ENCODE peak calls at places on chromosome 21, in four cellular contexts. Z, Q, Y and T are unnamed samples.
A peak's percentile ranks its signal among the peaks of the same experiment; 100 is the strongest.

GRCh38 chr21:37742532-37742931 is 173.7 kb downstream of the KCNJ6 start:
- DNase-seq in Z (no peak), Q (no peak), Y (no peak), T (peak; percentile 4)

GRCh38 chr21:25273945-25274344 is 333.3 kb downstream of the MRPL39 start:
- DNase-seq in Z (no peak), Q (no peak), Y (no peak), T (no peak)

GRCh38 chr21:26135520-26135919 is 35.0 kb downstream of the APP start:
- DNase-seq in Z (no peak), Q (no peak), Y (no peak), T (no peak)

GRCh38 chr21:27246741-27247140 is 279.9 kb upstream of the ADAMTS5 start:
- DNase-seq in Z (no peak), Q (no peak), Y (no peak), T (peak; percentile 77)

GRCh38 chr21:27371688-27372331 is 404.9 kb upstream of the ADAMTS5 start:
- DNase-seq in Z (peak; percentile 29), Q (no peak), Y (no peak), T (peak; percentile 71)

GRCh38 chr21:39441502-39442475 is 3.8 kb downstream of the LCA5L start:
- DNase-seq in Z (peak; percentile 47), Q (peak; percentile 83), Y (no peak), T (peak; percentile 68)

GRCh38 chr21:46181953-46182547 is 2.2 kb downstream of the SPATC1L start:
- DNase-seq in Z (no peak), Q (no peak), Y (no peak), T (no peak)

GRCh38 chr21:39660596-39660995 is 47.9 kb downstream of the B3GALT5 start:
- DNase-seq in Z (peak; percentile 43), Q (no peak), Y (no peak), T (peak; percentile 83)

GRCh38 chr21:8991088-8991907 is 1530.1 kb upstream of the TPTE start:
- DNase-seq in Z (peak; percentile 9), Q (peak; percentile 87), Y (no peak), T (no peak)

GRCh38 chr21:39137248-39138186 is 45.7 kb downstream of the PSMG1 start:
- DNase-seq in Z (no peak), Q (peak; percentile 71), Y (no peak), T (peak; percentile 24)

GRCh38 chr21:27158967-27159366 is 192.1 kb upstream of the ADAMTS5 start:
- DNase-seq in Z (no peak), Q (no peak), Y (no peak), T (no peak)

GRCh38 chr21:15552914-15553491 is 176.8 kb upstream of the USP25 start:
- DNase-seq in Z (no peak), Q (no peak), Y (no peak), T (peak; percentile 1)

GRCh38 chr21:46110499-46111192 is 12.7 kb downstream of the COL6A2 start:
- DNase-seq in Z (no peak), Q (no peak), Y (no peak), T (no peak)

GRCh38 chr21:27528697-27529096 is 561.8 kb upstream of the ADAMTS5 start:
- DNase-seq in Z (no peak), Q (no peak), Y (no peak), T (peak; percentile 61)

GRCh38 chr21:22346576-22346975 is 1348.4 kb downstream of the NCAM2 start:
- DNase-seq in Z (no peak), Q (no peak), Y (no peak), T (no peak)

GRCh38 chr21:42609806-42610205 is 43.6 kb upstream of the PDE9A start:
- DNase-seq in Z (no peak), Q (no peak), Y (peak; percentile 83), T (no peak)
- TF ChIP-seq FOS in Z (no peak), Q (peak; percentile 33), Y (peak; percentile 36), T (no peak)

GRCh38 chr21:41956926-41957729 is 3.3 kb upstream of the C2CD2 start:
- DNase-seq in Z (peak; percentile 35), Q (peak; percentile 92), Y (no peak), T (peak; percentile 93)

GRCh38 chr21:41953831-41954653 is at the start of gene C2CD2:
- DNase-seq in Z (peak; percentile 86), Q (peak; percentile 89), Y (no peak), T (peak; percentile 73)

GRCh38 chr21:41953249-41953830 is 478 bp downstream of the C2CD2 start:
- DNase-seq in Z (no peak), Q (peak; percentile 47), Y (no peak), T (no peak)

GRCh38 chr21:41954654-41955499 is 1.1 kb upstream of the C2CD2 start:
- DNase-seq in Z (no peak), Q (no peak), Y (no peak), T (no peak)

GRCh38 chr21:41955516-41955915 is 1.7 kb upstream of the C2CD2 start:
- DNase-seq in Z (no peak), Q (no peak), Y (no peak), T (no peak)
- H3K4me1 ChIP-seq in Z (peaks cover 41% of the 10 kb centered on the region), Q (peaks cover 45% of the 10 kb centered on the region), Y (peaks cover 37% of the 10 kb centered on the region), T (peaks cover 26% of the 10 kb centered on the region)

GRCh38 chr21:33917421-33917820 is 1.8 kb upstream of the ATP5PO start:
- DNase-seq in Z (no peak), Q (no peak), Y (no peak), T (no peak)

GRCh38 chr21:33914188-33914587 is 1.4 kb downstream of the ATP5PO start:
- DNase-seq in Z (no peak), Q (no peak), Y (no peak), T (no peak)

GRCh38 chr21:33916200-33916567 is 580 bp upstream of the ATP5PO start:
- DNase-seq in Z (no peak), Q (no peak), Y (no peak), T (no peak)

GRCh38 chr21:33909756-33910155 is 5.8 kb downstream of the ATP5PO start:
- DNase-seq in Z (no peak), Q (no peak), Y (no peak), T (no peak)

DNA sequence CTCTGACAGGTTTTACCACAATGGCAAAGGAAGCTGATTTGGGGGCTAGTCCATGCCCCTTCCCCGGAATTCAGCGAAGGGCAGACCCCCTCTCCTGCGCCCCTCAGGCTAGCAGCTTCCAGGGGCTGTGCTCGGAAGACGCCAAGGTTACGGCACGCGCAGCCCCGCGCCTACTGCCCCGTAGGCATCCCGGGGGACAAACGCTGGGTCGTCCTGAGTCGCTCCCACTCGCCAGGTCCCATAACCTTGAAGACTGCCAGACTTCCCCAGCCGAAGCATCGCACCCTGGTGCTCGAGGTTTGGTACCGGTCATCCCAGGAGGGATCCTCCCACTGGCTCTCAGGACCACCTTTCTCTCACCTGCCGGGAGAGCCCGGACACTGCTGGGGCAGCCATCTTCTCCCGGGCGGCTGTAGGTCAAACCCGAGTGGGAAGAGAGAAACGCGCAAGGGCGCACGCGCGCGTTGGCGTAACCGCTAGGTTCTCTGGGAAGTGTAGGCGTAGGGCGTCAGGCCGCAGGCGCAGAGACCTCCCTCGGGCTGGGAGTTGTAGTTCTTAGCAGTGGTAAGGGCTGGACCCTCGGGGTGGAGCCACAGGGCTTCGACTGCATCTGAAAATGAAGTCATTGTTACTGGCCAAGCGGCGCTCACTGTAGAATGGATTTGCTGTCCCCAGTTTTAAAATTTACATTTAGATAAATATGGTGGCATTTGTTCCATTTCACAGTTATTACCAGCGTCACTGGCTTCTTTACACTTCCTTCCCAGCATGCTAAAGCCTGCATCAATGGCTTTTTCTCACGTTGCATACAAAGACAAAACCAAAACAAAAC is at the start of gene ATP5PO:
- DNase-seq in Z (peak; percentile 99), Q (peak; percentile 100), Y (peak; percentile 96), T (peak; percentile 98)
- TF ChIP-seq FOS in Z (no peak), Q (no peak), Y (no peak), T (no peak)

DNA sequence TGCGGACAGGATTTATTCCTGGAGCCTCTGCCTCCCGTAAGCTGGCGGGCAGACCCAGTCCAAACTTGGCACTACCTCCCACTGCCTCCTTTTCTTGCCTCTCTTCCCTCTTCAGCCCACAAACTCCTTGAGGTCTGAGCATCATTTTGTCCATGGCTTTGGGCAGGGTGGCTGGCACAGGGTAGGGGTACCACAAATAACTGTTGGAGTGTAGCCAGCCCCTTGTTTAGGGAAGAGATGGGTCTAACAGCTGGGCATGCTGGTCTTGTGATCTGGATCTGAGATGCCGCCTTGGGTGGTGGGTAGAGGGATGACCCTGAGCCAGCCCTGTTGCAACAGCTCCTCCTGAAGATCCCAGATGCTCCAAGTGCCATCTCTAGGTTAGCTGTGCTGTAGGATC is 71.4 kb upstream of the CLDN14 start:
- DNase-seq in Z (no peak), Q (no peak), Y (no peak), T (no peak)
- H3K4me1 ChIP-seq in Z (no peaks in the 10 kb centered on the region), Q (no peaks in the 10 kb centered on the region), Y (no peaks in the 10 kb centered on the region), T (peaks cover 14% of the 10 kb centered on the region)

GRCh38 chr21:44993321-44994015 is 53.6 kb downstream of the SLX9 start:
- DNase-seq in Z (no peak), Q (no peak), Y (no peak), T (no peak)
- TF ChIP-seq FOS in Z (no peak), Q (no peak), Y (no peak), T (no peak)

DNA sequence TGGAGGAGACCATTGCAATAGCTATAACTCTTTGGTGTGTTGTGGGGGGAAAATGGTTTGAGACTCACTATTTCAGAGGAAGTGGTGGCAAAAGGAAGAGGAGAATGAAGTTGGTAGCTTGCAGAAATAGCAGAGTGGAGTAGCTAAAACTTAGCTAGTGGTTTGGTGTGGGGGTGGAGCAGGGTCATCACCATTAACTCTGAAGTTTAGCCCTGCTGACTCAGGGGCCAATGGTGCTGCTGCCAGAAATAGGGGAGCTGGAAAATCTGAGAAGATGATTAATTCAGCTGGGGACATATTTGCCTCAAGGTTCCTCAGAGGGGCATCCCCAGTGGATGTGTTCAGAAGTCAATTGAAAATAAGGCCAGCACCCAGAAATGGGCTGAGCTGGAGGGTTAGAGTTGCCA is 65.4 kb downstream of the RUNX1 start:
- DNase-seq in Z (peak; percentile 40), Q (peak; percentile 74), Y (no peak), T (peak; percentile 63)
- H3K4me1 ChIP-seq in Z (peaks cover 19% of the 10 kb centered on the region), Q (peaks cover 38% of the 10 kb centered on the region), Y (peaks cover 25% of the 10 kb centered on the region), T (peaks cover 12% of the 10 kb centered on the region)

GRCh38 chr21:30831194-30831765 is 1.7 kb upstream of the KRTAP7-1 start:
- DNase-seq in Z (no peak), Q (peak; percentile 62), Y (no peak), T (no peak)
- TF ChIP-seq FOS in Z (no peak), Q (no peak), Y (no peak), T (no peak)

DNA sequence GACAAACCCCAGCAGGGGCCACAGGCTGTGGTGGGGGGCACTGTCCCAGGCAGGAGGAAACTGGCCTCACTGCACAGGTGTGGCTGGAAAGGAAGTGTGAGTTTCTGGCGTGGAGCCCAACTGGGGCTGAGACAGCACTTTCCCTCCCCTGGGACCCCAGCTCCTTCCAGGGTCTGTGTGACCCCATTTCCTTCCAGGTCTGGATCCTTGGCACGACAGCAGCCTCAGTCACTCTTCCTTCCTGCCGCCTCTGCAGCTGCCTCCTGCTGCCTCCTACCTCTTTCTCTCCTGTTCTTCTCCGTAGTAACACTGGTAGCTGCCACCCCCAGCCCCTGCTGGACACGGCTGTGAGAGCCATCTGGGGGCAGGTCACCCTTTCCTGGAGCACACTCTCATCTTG is 88.0 kb downstream of the SIK1 start:
- DNase-seq in Z (peak; percentile 71), Q (no peak), Y (no peak), T (no peak)
- H3K4me1 ChIP-seq in Z (peaks cover 26% of the 10 kb centered on the region), Q (no peaks in the 10 kb centered on the region), Y (no peaks in the 10 kb centered on the region), T (peaks cover 20% of the 10 kb centered on the region)

GRCh38 chr21:14064296-14064645 is 146.5 kb downstream of the LIPI start:
- DNase-seq in Z (no peak), Q (no peak), Y (no peak), T (peak; percentile 25)
- TF ChIP-seq FOS in Z (no peak), Q (no peak), Y (no peak), T (no peak)

GRCh38 chr21:31663584-31664249 is 4.2 kb downstream of the SOD1 start:
- DNase-seq in Z (no peak), Q (no peak), Y (no peak), T (no peak)
- H3K4me1 ChIP-seq in Z (peaks cover 16% of the 10 kb centered on the region), Q (peaks cover 26% of the 10 kb centered on the region), Y (peaks cover 17% of the 10 kb centered on the region), T (peaks cover 5% of the 10 kb centered on the region)